ENCODE peak calls at places on chromosomes 13 and 19, in ten cellular contexts. One of them, this sample, is unnamed.

GRCh38 chr19:42594617-42595489 is at the start of gene CEACAM8:
- DNase-seq in H1: no peak
- DNase-seq in transverse colon: no peak
- DNase-seq in left ventricle myocardium inferior: no peak
- DNase-seq in tibial artery: no peak
- DNase-seq in cardiac muscle cell: no peak
- DNase-seq in prostate gland: no peak
- DNase-seq in foreskin fibroblast: no peak
- DNase-seq in lung: no peak
- DNase-seq in heart right ventricle: no peak
- DNase-seq in this sample: no peak

GRCh38 chr19:27793128-27793643 is 1419.8 kb downstream of the UQCRFS1 start:
- DNase-seq in tibial artery: peak; percentile 72
- DNase-seq in prostate gland: peak; percentile 84
- DNase-seq in left ventricle myocardium inferior: peak; percentile 66
- DNase-seq in transverse colon: peak; percentile 88
- DNase-seq in lung: peak; percentile 85
- DNase-seq in H1: peak; percentile 83
- DNase-seq in heart right ventricle: peak; percentile 63
- DNase-seq in foreskin fibroblast: peak; percentile 93
- DNase-seq in cardiac muscle cell: peak; percentile 73
- DNase-seq in this sample: peak; percentile 41

GRCh38 chr19:10604460-10604980 is 17.4 kb upstream of the AP1M2 start:
- DNase-seq in prostate gland: no peak
- DNase-seq in transverse colon: peak; percentile 15
- DNase-seq in lung: no peak
- DNase-seq in left ventricle myocardium inferior: peak; percentile 31
- DNase-seq in tibial artery: no peak
- DNase-seq in H1: no peak
- DNase-seq in cardiac muscle cell: no peak
- DNase-seq in heart right ventricle: peak; percentile 37
- DNase-seq in foreskin fibroblast: no peak
- DNase-seq in this sample: no peak

GRCh38 chr13:49444517-49445395 is 682 bp downstream of the SETDB2 start:
- DNase-seq in lung: no peak
- DNase-seq in tibial artery: peak; percentile 38
- DNase-seq in heart right ventricle: no peak
- DNase-seq in transverse colon: peak; percentile 35
- DNase-seq in cardiac muscle cell: peak; percentile 24
- DNase-seq in left ventricle myocardium inferior: no peak
- DNase-seq in H1: no peak
- DNase-seq in foreskin fibroblast: peak; percentile 81
- DNase-seq in prostate gland: peak; percentile 32
- DNase-seq in this sample: no peak

GRCh38 chr19:2887391-2887914 is 13.3 kb upstream of the ZNF57 start:
- DNase-seq in H1: peak; percentile 51
- DNase-seq in transverse colon: no peak
- DNase-seq in cardiac muscle cell: peak; percentile 72
- DNase-seq in lung: no peak
- DNase-seq in left ventricle myocardium inferior: no peak
- DNase-seq in heart right ventricle: no peak
- DNase-seq in tibial artery: no peak
- DNase-seq in prostate gland: peak; percentile 39
- DNase-seq in foreskin fibroblast: peak; percentile 79
- DNase-seq in this sample: peak; percentile 37

GRCh38 chr13:109704771-109705628 is 81.4 kb downstream of the IRS2 start:
- DNase-seq in foreskin fibroblast: peak; percentile 41
- DNase-seq in lung: peak; percentile 67
- DNase-seq in H1: no peak
- DNase-seq in left ventricle myocardium inferior: peak; percentile 47
- DNase-seq in heart right ventricle: peak; percentile 14
- DNase-seq in cardiac muscle cell: no peak
- DNase-seq in prostate gland: no peak
- DNase-seq in transverse colon: peak; percentile 59
- DNase-seq in tibial artery: peak; percentile 60
- DNase-seq in this sample: no peak

GRCh38 chr19:38057954-38058690 is 151.1 kb downstream of the SIPA1L3 start:
- DNase-seq in transverse colon: peak; percentile 64
- DNase-seq in left ventricle myocardium inferior: no peak
- DNase-seq in foreskin fibroblast: peak; percentile 47
- DNase-seq in prostate gland: peak; percentile 80
- DNase-seq in tibial artery: no peak
- DNase-seq in lung: peak; percentile 83
- DNase-seq in cardiac muscle cell: no peak
- DNase-seq in heart right ventricle: no peak
- DNase-seq in H1: no peak
- DNase-seq in this sample: no peak

GRCh38 chr13:104833221-104833620 is 1702.2 kb downstream of the EFNB2 start:
- DNase-seq in left ventricle myocardium inferior: no peak
- DNase-seq in heart right ventricle: no peak
- DNase-seq in H1: no peak
- DNase-seq in tibial artery: no peak
- DNase-seq in prostate gland: no peak
- DNase-seq in cardiac muscle cell: no peak
- DNase-seq in transverse colon: no peak
- DNase-seq in foreskin fibroblast: no peak
- DNase-seq in lung: no peak
- DNase-seq in this sample: no peak

GRCh38 chr13:22061371-22061805 is 390.5 kb downstream of the FGF9 start:
- DNase-seq in transverse colon: no peak
- DNase-seq in heart right ventricle: no peak
- DNase-seq in left ventricle myocardium inferior: no peak
- DNase-seq in cardiac muscle cell: no peak
- DNase-seq in prostate gland: no peak
- DNase-seq in foreskin fibroblast: no peak
- DNase-seq in lung: no peak
- DNase-seq in H1: no peak
- DNase-seq in tibial artery: no peak
- DNase-seq in this sample: no peak

GRCh38 chr13:112142401-112142930 is 75.5 kb downstream of the SOX1 start:
- DNase-seq in lung: no peak
- DNase-seq in cardiac muscle cell: no peak
- DNase-seq in tibial artery: no peak
- DNase-seq in left ventricle myocardium inferior: no peak
- DNase-seq in prostate gland: no peak
- DNase-seq in H1: no peak
- DNase-seq in heart right ventricle: no peak
- DNase-seq in transverse colon: no peak
- DNase-seq in foreskin fibroblast: no peak
- DNase-seq in this sample: no peak

GRCh38 chr19:10420444-10421239 is at the start of gene PDE4A:
- DNase-seq in lung: no peak
- DNase-seq in transverse colon: no peak
- DNase-seq in heart right ventricle: no peak
- DNase-seq in H1: peak; percentile 80
- DNase-seq in foreskin fibroblast: peak; percentile 70
- DNase-seq in cardiac muscle cell: peak; percentile 61
- DNase-seq in left ventricle myocardium inferior: no peak
- DNase-seq in prostate gland: no peak
- DNase-seq in tibial artery: no peak
- DNase-seq in this sample: no peak

GRCh38 chr19:6802336-6803035 is 30.0 kb downstream of the VAV1 start:
- DNase-seq in lung: peak; percentile 53
- DNase-seq in H1: no peak
- DNase-seq in foreskin fibroblast: no peak
- DNase-seq in left ventricle myocardium inferior: peak; percentile 30
- DNase-seq in prostate gland: no peak
- DNase-seq in transverse colon: peak; percentile 60
- DNase-seq in tibial artery: peak; percentile 52
- DNase-seq in cardiac muscle cell: no peak
- DNase-seq in heart right ventricle: peak; percentile 29
- DNase-seq in this sample: no peak

GRCh38 chr13:43195551-43195950 is 172.2 kb downstream of the DNAJC15 start:
- DNase-seq in prostate gland: no peak
- DNase-seq in lung: no peak
- DNase-seq in foreskin fibroblast: no peak
- DNase-seq in cardiac muscle cell: no peak
- DNase-seq in tibial artery: no peak
- DNase-seq in H1: no peak
- DNase-seq in transverse colon: no peak
- DNase-seq in left ventricle myocardium inferior: no peak
- DNase-seq in heart right ventricle: no peak
- DNase-seq in this sample: no peak

GRCh38 chr19:16200038-16200775 is 2.5 kb downstream of the AP1M1 start:
- DNase-seq in cardiac muscle cell: no peak
- DNase-seq in transverse colon: no peak
- DNase-seq in prostate gland: no peak
- DNase-seq in H1: no peak
- DNase-seq in foreskin fibroblast: peak; percentile 69
- DNase-seq in lung: peak; percentile 69
- DNase-seq in left ventricle myocardium inferior: no peak
- DNase-seq in tibial artery: peak; percentile 78
- DNase-seq in heart right ventricle: no peak
- DNase-seq in this sample: no peak

GRCh38 chr13:28717170-28717569 is 1.6 kb downstream of the SLC46A3 start:
- DNase-seq in heart right ventricle: no peak
- DNase-seq in tibial artery: no peak
- DNase-seq in H1: no peak
- DNase-seq in transverse colon: no peak
- DNase-seq in cardiac muscle cell: no peak
- DNase-seq in left ventricle myocardium inferior: no peak
- DNase-seq in foreskin fibroblast: no peak
- DNase-seq in lung: no peak
- DNase-seq in prostate gland: no peak
- DNase-seq in this sample: no peak

GRCh38 chr13:36764957-36765356 is 54.1 kb upstream of the RFXAP start:
- DNase-seq in transverse colon: no peak
- DNase-seq in foreskin fibroblast: no peak
- DNase-seq in cardiac muscle cell: no peak
- DNase-seq in H1: no peak
- DNase-seq in heart right ventricle: no peak
- DNase-seq in prostate gland: no peak
- DNase-seq in tibial artery: no peak
- DNase-seq in lung: no peak
- DNase-seq in left ventricle myocardium inferior: no peak
- DNase-seq in this sample: no peak

GRCh38 chr19:4095488-4095844 is 28.5 kb downstream of the MAP2K2 start:
- DNase-seq in left ventricle myocardium inferior: no peak
- DNase-seq in heart right ventricle: no peak
- DNase-seq in foreskin fibroblast: no peak
- DNase-seq in lung: no peak
- DNase-seq in cardiac muscle cell: no peak
- DNase-seq in H1: no peak
- DNase-seq in tibial artery: no peak
- DNase-seq in transverse colon: no peak
- DNase-seq in prostate gland: no peak
- DNase-seq in this sample: no peak

GRCh38 chr13:91314888-91315287 is 32.6 kb upstream of the MIR17HG start:
- DNase-seq in heart right ventricle: no peak
- DNase-seq in tibial artery: no peak
- DNase-seq in cardiac muscle cell: no peak
- DNase-seq in foreskin fibroblast: no peak
- DNase-seq in H1: no peak
- DNase-seq in transverse colon: no peak
- DNase-seq in prostate gland: no peak
- DNase-seq in lung: no peak
- DNase-seq in left ventricle myocardium inferior: no peak
- DNase-seq in this sample: no peak

GRCh38 chr13:39035799-39036198 is 2.1 kb downstream of the PROSER1 start:
- DNase-seq in lung: no peak
- DNase-seq in cardiac muscle cell: no peak
- DNase-seq in H1: no peak
- DNase-seq in prostate gland: no peak
- DNase-seq in tibial artery: no peak
- DNase-seq in heart right ventricle: no peak
- DNase-seq in foreskin fibroblast: no peak
- DNase-seq in transverse colon: no peak
- DNase-seq in left ventricle myocardium inferior: no peak
- DNase-seq in this sample: no peak
- TF ChIP-seq CTCF in lung: no peak
- TF ChIP-seq CTCF in cardiac muscle cell: no peak
- TF ChIP-seq CTCF in H1: no peak
- TF ChIP-seq CTCF in prostate gland: no peak
- TF ChIP-seq CTCF in tibial artery: no peak
- TF ChIP-seq CTCF in heart right ventricle: no peak
- TF ChIP-seq CTCF in foreskin fibroblast: no peak
- TF ChIP-seq CTCF in transverse colon: no peak
- TF ChIP-seq CTCF in left ventricle myocardium inferior: no peak
- TF ChIP-seq CTCF in this sample: no peak

DNA sequence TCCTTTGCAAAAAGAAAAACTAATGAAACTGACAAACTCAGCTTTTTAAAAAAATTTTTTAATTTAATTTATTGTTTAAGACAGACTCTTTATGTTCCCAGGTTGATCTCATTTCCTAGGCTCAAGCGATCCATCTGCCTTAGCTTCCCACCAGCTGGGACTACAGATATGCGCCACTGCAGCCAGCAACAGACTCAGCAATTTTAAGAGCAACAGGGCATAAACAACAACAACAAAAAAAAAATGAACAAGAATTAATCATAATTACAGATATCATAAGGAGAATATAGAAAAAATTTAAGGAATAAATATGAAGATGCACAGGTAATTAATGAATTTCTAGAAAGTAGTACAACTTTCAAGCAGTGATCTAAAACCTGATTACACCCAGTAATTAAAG is 1.5 kb downstream of the ZNF699 start:
- DNase-seq in tibial artery: no peak
- DNase-seq in left ventricle myocardium inferior: no peak
- DNase-seq in prostate gland: no peak
- DNase-seq in heart right ventricle: no peak
- DNase-seq in transverse colon: no peak
- DNase-seq in lung: no peak
- DNase-seq in cardiac muscle cell: no peak
- DNase-seq in H1: no peak
- DNase-seq in foreskin fibroblast: no peak
- DNase-seq in this sample: no peak
- H3K4me3 ChIP-seq in tibial artery: peak overlapping the region; percentile 72
- H3K4me3 ChIP-seq in left ventricle myocardium inferior: peak overlapping the region; percentile 94
- H3K4me3 ChIP-seq in prostate gland: no peak overlapping the region
- H3K4me3 ChIP-seq in heart right ventricle: no peak overlapping the region
- H3K4me3 ChIP-seq in transverse colon: peak overlapping the region; percentile 87
- H3K4me3 ChIP-seq in lung: no peak overlapping the region
- H3K4me3 ChIP-seq in cardiac muscle cell: no peak overlapping the region
- H3K4me3 ChIP-seq in H1: peak overlapping the region; percentile 80
- H3K4me3 ChIP-seq in foreskin fibroblast: peak overlapping the region; percentile 97
- H3K4me3 ChIP-seq in this sample: peak overlapping the region; percentile 73

GRCh38 chr19:55485439-55486011 is 537 bp downstream of the NAT14 start:
- DNase-seq in H1: peak; percentile 56
- DNase-seq in tibial artery: no peak
- DNase-seq in foreskin fibroblast: peak; percentile 25
- DNase-seq in lung: no peak
- DNase-seq in cardiac muscle cell: no peak
- DNase-seq in prostate gland: no peak
- DNase-seq in transverse colon: no peak
- DNase-seq in left ventricle myocardium inferior: no peak
- DNase-seq in heart right ventricle: no peak
- DNase-seq in this sample: no peak
- TF ChIP-seq CTCF in H1: no peak
- TF ChIP-seq CTCF in tibial artery: no peak
- TF ChIP-seq CTCF in foreskin fibroblast: no peak
- TF ChIP-seq CTCF in lung: no peak
- TF ChIP-seq CTCF in cardiac muscle cell: no peak
- TF ChIP-seq CTCF in prostate gland: no peak
- TF ChIP-seq CTCF in transverse colon: no peak
- TF ChIP-seq CTCF in left ventricle myocardium inferior: no peak
- TF ChIP-seq CTCF in heart right ventricle: no peak
- TF ChIP-seq CTCF in this sample: no peak

DNA sequence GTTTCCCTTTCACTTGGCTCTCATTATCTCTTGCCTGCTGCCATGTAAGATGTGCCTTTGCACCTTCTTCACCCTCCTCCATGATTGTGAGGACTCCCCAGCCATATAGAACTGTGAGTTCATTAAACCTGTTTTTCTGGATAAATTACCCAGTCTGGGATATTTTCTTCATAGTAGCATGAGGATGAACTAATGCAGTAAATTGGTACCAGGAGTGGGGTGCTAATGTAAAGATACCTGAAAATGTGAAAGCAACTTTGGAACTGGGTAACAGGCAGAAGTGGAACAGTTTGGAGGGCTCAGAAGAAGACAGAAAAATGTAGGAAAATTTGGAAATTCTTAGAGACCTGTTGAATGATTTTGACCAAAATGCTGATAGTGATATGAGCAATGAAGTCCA is 487.4 kb downstream of the LMO7 start:
- DNase-seq in H1: no peak
- DNase-seq in transverse colon: no peak
- DNase-seq in lung: no peak
- DNase-seq in heart right ventricle: no peak
- DNase-seq in cardiac muscle cell: no peak
- DNase-seq in prostate gland: no peak
- DNase-seq in tibial artery: no peak
- DNase-seq in left ventricle myocardium inferior: no peak
- DNase-seq in foreskin fibroblast: no peak
- DNase-seq in this sample: no peak
- H3K4me3 ChIP-seq in H1: no peak overlapping the region
- H3K4me3 ChIP-seq in transverse colon: no peak overlapping the region
- H3K4me3 ChIP-seq in lung: no peak overlapping the region
- H3K4me3 ChIP-seq in heart right ventricle: no peak overlapping the region
- H3K4me3 ChIP-seq in cardiac muscle cell: no peak overlapping the region
- H3K4me3 ChIP-seq in prostate gland: no peak overlapping the region
- H3K4me3 ChIP-seq in tibial artery: no peak overlapping the region
- H3K4me3 ChIP-seq in left ventricle myocardium inferior: no peak overlapping the region
- H3K4me3 ChIP-seq in foreskin fibroblast: no peak overlapping the region
- H3K4me3 ChIP-seq in this sample: no peak overlapping the region

This sample was measured in AG09309.